ENCODE peak calls at places on chromosomes 3 and 15, in seven cellular contexts. One of them, this sample, is unnamed. For H3K4me1 and H3K9me2, the result is how much of the 10 kb centered on the place peaks cover.

GRCh38 chr3:41881233-41881821 is 80.6 kb downstream of the ULK4 start:
- DNase-seq in GM23248: peak
- DNase-seq in OCI-LY7: peak
- DNase-seq in SK-N-SH: peak
- DNase-seq in HCT116: no peak
- DNase-seq in hepatocyte: peak
- DNase-seq in MM.1S: peak
- DNase-seq in this sample: peak

GRCh38 chr15:78709263-78709882 is 68.4 kb upstream of the CHRNB4 start:
- DNase-seq in HCT116: peak
- DNase-seq in GM23248: peak
- DNase-seq in MM.1S: peak
- DNase-seq in hepatocyte: peak
- DNase-seq in SK-N-SH: peak
- DNase-seq in OCI-LY7: peak
- DNase-seq in this sample: peak

GRCh38 chr15:41806291-41807181 is 21.4 kb upstream of the JMJD7 start:
- DNase-seq in HCT116: peak
- DNase-seq in OCI-LY7: no peak
- DNase-seq in MM.1S: no peak
- DNase-seq in GM23248: no peak
- DNase-seq in SK-N-SH: no peak
- DNase-seq in hepatocyte: no peak
- DNase-seq in this sample: no peak

GRCh38 chr3:108477511-108478147 is 32.8 kb downstream of the MYH15 start:
- DNase-seq in OCI-LY7: peak
- DNase-seq in SK-N-SH: peak
- DNase-seq in GM23248: peak
- DNase-seq in HCT116: peak
- DNase-seq in MM.1S: peak
- DNase-seq in hepatocyte: peak
- DNase-seq in this sample: peak

GRCh38 chr3:18657858-18658820 is 233.0 kb upstream of the SATB1 start:
- DNase-seq in OCI-LY7: no peak
- DNase-seq in hepatocyte: peak
- DNase-seq in GM23248: no peak
- DNase-seq in HCT116: no peak
- DNase-seq in SK-N-SH: no peak
- DNase-seq in MM.1S: no peak
- DNase-seq in this sample: no peak

GRCh38 chr15:101684877-101685276 is 32.7 kb upstream of the TM2D3 start:
- DNase-seq in hepatocyte: no peak
- DNase-seq in GM23248: no peak
- DNase-seq in OCI-LY7: no peak
- DNase-seq in MM.1S: no peak
- DNase-seq in HCT116: no peak
- DNase-seq in SK-N-SH: no peak
- DNase-seq in this sample: peak

GRCh38 chr3:98971183-98971681 is 69.7 kb upstream of the DCBLD2 start:
- DNase-seq in HCT116: peak
- DNase-seq in hepatocyte: no peak
- DNase-seq in SK-N-SH: no peak
- DNase-seq in MM.1S: no peak
- DNase-seq in OCI-LY7: no peak
- DNase-seq in GM23248: peak
- DNase-seq in this sample: no peak

GRCh38 chr3:45234250-45234649 is 8.2 kb upstream of the TMEM158 start:
- DNase-seq in GM23248: no peak
- DNase-seq in MM.1S: no peak
- DNase-seq in hepatocyte: no peak
- DNase-seq in HCT116: no peak
- DNase-seq in SK-N-SH: no peak
- DNase-seq in OCI-LY7: no peak
- DNase-seq in this sample: no peak

GRCh38 chr15:62972814-62973213 is 69.7 kb upstream of the TPM1 start:
- DNase-seq in MM.1S: no peak
- DNase-seq in SK-N-SH: no peak
- DNase-seq in OCI-LY7: no peak
- DNase-seq in hepatocyte: no peak
- DNase-seq in HCT116: no peak
- DNase-seq in GM23248: peak
- DNase-seq in this sample: no peak

GRCh38 chr3:45599424-45599886 is 4.9 kb downstream of the LIMD1 start:
- DNase-seq in GM23248: no peak
- DNase-seq in MM.1S: no peak
- DNase-seq in hepatocyte: no peak
- DNase-seq in HCT116: no peak
- DNase-seq in OCI-LY7: no peak
- DNase-seq in SK-N-SH: no peak
- DNase-seq in this sample: no peak

GRCh38 chr15:72936237-72936636 is 116.0 kb upstream of the NEO1 start:
- DNase-seq in HCT116: no peak
- DNase-seq in SK-N-SH: no peak
- DNase-seq in hepatocyte: no peak
- DNase-seq in MM.1S: no peak
- DNase-seq in OCI-LY7: no peak
- DNase-seq in GM23248: no peak
- DNase-seq in this sample: no peak

GRCh38 chr15:58473720-58474119 is 41.9 kb downstream of the LIPC start:
- DNase-seq in HCT116: no peak
- DNase-seq in SK-N-SH: no peak
- DNase-seq in MM.1S: no peak
- DNase-seq in hepatocyte: peak
- DNase-seq in GM23248: peak
- DNase-seq in OCI-LY7: no peak
- DNase-seq in this sample: no peak

GRCh38 chr15:68819451-68820204 is 1.1 kb downstream of the ANP32A start:
- DNase-seq in HCT116: no peak
- DNase-seq in hepatocyte: peak
- DNase-seq in MM.1S: peak
- DNase-seq in GM23248: peak
- DNase-seq in OCI-LY7: peak
- DNase-seq in SK-N-SH: peak
- DNase-seq in this sample: peak

GRCh38 chr3:62703423-62704167 is 171.6 kb downstream of the CADPS start:
- DNase-seq in hepatocyte: no peak
- DNase-seq in OCI-LY7: no peak
- DNase-seq in GM23248: no peak
- DNase-seq in HCT116: no peak
- DNase-seq in SK-N-SH: no peak
- DNase-seq in MM.1S: no peak
- DNase-seq in this sample: no peak

GRCh38 chr15:70323111-70323851 is 225.6 kb upstream of the TLE3 start:
- DNase-seq in hepatocyte: peak
- DNase-seq in GM23248: peak
- DNase-seq in OCI-LY7: no peak
- DNase-seq in HCT116: no peak
- DNase-seq in MM.1S: no peak
- DNase-seq in SK-N-SH: peak
- DNase-seq in this sample: no peak

GRCh38 chr3:5754602-5755001 is 567.1 kb downstream of the EDEM1 start:
- DNase-seq in GM23248: no peak
- DNase-seq in MM.1S: no peak
- DNase-seq in OCI-LY7: no peak
- DNase-seq in hepatocyte: no peak
- DNase-seq in SK-N-SH: no peak
- DNase-seq in HCT116: no peak
- DNase-seq in this sample: no peak

GRCh38 chr3:114328345-114328744 is 34.5 kb downstream of the TIGIT start:
- DNase-seq in OCI-LY7: no peak
- DNase-seq in HCT116: no peak
- DNase-seq in hepatocyte: no peak
- DNase-seq in MM.1S: no peak
- DNase-seq in GM23248: no peak
- DNase-seq in SK-N-SH: no peak
- DNase-seq in this sample: no peak

GRCh38 chr3:172140499-172141391 is 101.4 kb downstream of the FNDC3B start:
- DNase-seq in HCT116: no peak
- DNase-seq in hepatocyte: peak
- DNase-seq in SK-N-SH: no peak
- DNase-seq in OCI-LY7: no peak
- DNase-seq in MM.1S: no peak
- DNase-seq in GM23248: peak
- DNase-seq in this sample: no peak

GRCh38 chr3:42746455-42747450 is 26.3 kb downstream of the CCDC13 start:
- DNase-seq in SK-N-SH: no peak
- DNase-seq in HCT116: no peak
- DNase-seq in MM.1S: no peak
- DNase-seq in OCI-LY7: no peak
- DNase-seq in GM23248: no peak
- DNase-seq in hepatocyte: peak
- DNase-seq in this sample: no peak

GRCh38 chr3:106758459-106758858 is 618.8 kb upstream of the CCDC54 start:
- DNase-seq in hepatocyte: no peak
- DNase-seq in HCT116: no peak
- DNase-seq in SK-N-SH: no peak
- DNase-seq in OCI-LY7: no peak
- DNase-seq in MM.1S: no peak
- DNase-seq in GM23248: peak
- DNase-seq in this sample: no peak
- H3K27ac ChIP-seq in hepatocyte: no peak
- H3K27ac ChIP-seq in HCT116: no peak
- H3K27ac ChIP-seq in SK-N-SH: no peak
- H3K27ac ChIP-seq in OCI-LY7: no peak
- H3K27ac ChIP-seq in MM.1S: no peak
- H3K27ac ChIP-seq in GM23248: no peak
- H3K27ac ChIP-seq in this sample: no peak

GRCh38 chr3:143827425-143827824 is 20.8 kb downstream of the SLC9A9 start:
- DNase-seq in hepatocyte: no peak
- DNase-seq in SK-N-SH: no peak
- DNase-seq in MM.1S: no peak
- DNase-seq in OCI-LY7: no peak
- DNase-seq in HCT116: no peak
- DNase-seq in GM23248: no peak
- DNase-seq in this sample: no peak

GRCh38 chr3:143825513-143825912 is 22.8 kb downstream of the SLC9A9 start:
- DNase-seq in MM.1S: peak
- DNase-seq in HCT116: no peak
- DNase-seq in hepatocyte: no peak
- DNase-seq in OCI-LY7: peak
- DNase-seq in GM23248: no peak
- DNase-seq in SK-N-SH: no peak
- DNase-seq in this sample: no peak

GRCh38 chr3:143822374-143822773 is 25.9 kb downstream of the SLC9A9 start:
- DNase-seq in SK-N-SH: no peak
- DNase-seq in hepatocyte: no peak
- DNase-seq in HCT116: no peak
- DNase-seq in MM.1S: no peak
- DNase-seq in GM23248: no peak
- DNase-seq in OCI-LY7: no peak
- DNase-seq in this sample: no peak

GRCh38 chr3:143826296-143826695 is 22.0 kb downstream of the SLC9A9 start:
- DNase-seq in MM.1S: no peak
- DNase-seq in SK-N-SH: no peak
- DNase-seq in HCT116: no peak
- DNase-seq in hepatocyte: no peak
- DNase-seq in OCI-LY7: no peak
- DNase-seq in GM23248: no peak
- DNase-seq in this sample: no peak

DNA sequence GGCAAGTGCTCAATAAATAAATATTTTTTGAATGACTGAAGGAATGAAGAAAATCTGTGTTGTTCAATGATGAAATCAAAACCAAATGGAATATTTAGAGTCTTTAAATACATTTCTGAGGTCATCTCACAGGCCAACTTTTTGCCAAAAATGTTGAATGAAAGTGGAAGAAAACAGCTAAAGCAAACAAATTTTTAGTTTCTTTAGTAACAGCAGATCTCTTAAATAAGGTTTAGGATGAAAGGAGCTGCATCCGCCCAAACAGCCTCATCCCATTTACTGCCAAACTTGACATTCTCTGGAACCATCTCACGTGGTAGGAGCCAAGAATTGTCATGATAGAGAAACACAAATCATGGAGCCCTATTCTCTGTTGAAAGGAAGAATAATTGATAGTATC is 23.6 kb downstream of the SLC9A9 start:
- DNase-seq in HCT116: no peak
- DNase-seq in GM23248: peak
- DNase-seq in SK-N-SH: no peak
- DNase-seq in OCI-LY7: no peak
- DNase-seq in MM.1S: no peak
- DNase-seq in hepatocyte: no peak
- DNase-seq in this sample: no peak
- H3K4me1 ChIP-seq in HCT116: under half
- H3K4me1 ChIP-seq in GM23248: under half
- H3K4me1 ChIP-seq in SK-N-SH: under half
- H3K4me1 ChIP-seq in OCI-LY7: under half
- H3K4me1 ChIP-seq in MM.1S: half or more
- H3K4me1 ChIP-seq in hepatocyte: under half
- H3K4me1 ChIP-seq in this sample: under half

GRCh38 chr3:27076815-27077630 is 292.2 kb downstream of the NEK10 start:
- DNase-seq in MM.1S: no peak
- DNase-seq in SK-N-SH: no peak
- DNase-seq in hepatocyte: no peak
- DNase-seq in GM23248: no peak
- DNase-seq in OCI-LY7: no peak
- DNase-seq in HCT116: no peak
- DNase-seq in this sample: no peak
- H3K9me2 ChIP-seq in MM.1S: under half
- H3K9me2 ChIP-seq in SK-N-SH: under half
- H3K9me2 ChIP-seq in hepatocyte: under half
- H3K9me2 ChIP-seq in GM23248: under half
- H3K9me2 ChIP-seq in OCI-LY7: under half
- H3K9me2 ChIP-seq in HCT116: under half
- H3K9me2 ChIP-seq in this sample: under half

GRCh38 chr3:136281966-136282554 is 31.9 kb downstream of the PCCB start:
- DNase-seq in HCT116: no peak
- DNase-seq in GM23248: no peak
- DNase-seq in MM.1S: peak
- DNase-seq in OCI-LY7: peak
- DNase-seq in hepatocyte: no peak
- DNase-seq in SK-N-SH: no peak
- DNase-seq in this sample: peak
- H3K27ac ChIP-seq in HCT116: no peak
- H3K27ac ChIP-seq in GM23248: no peak
- H3K27ac ChIP-seq in MM.1S: peak
- H3K27ac ChIP-seq in OCI-LY7: peak
- H3K27ac ChIP-seq in hepatocyte: no peak
- H3K27ac ChIP-seq in SK-N-SH: no peak
- H3K27ac ChIP-seq in this sample: peak

GRCh38 chr3:52197499-52197841 is 490 bp upstream of the ALAS1 start:
- DNase-seq in GM23248: no peak
- DNase-seq in OCI-LY7: no peak
- DNase-seq in hepatocyte: no peak
- DNase-seq in MM.1S: no peak
- DNase-seq in HCT116: no peak
- DNase-seq in SK-N-SH: no peak
- DNase-seq in this sample: no peak

GRCh38 chr3:52195823-52196331 is 2.1 kb upstream of the ALAS1 start:
- DNase-seq in OCI-LY7: no peak
- DNase-seq in HCT116: no peak
- DNase-seq in SK-N-SH: no peak
- DNase-seq in MM.1S: no peak
- DNase-seq in hepatocyte: no peak
- DNase-seq in GM23248: peak
- DNase-seq in this sample: no peak

GRCh38 chr3:52198643-52199608 is 966 bp downstream of the ALAS1 start:
- DNase-seq in SK-N-SH: no peak
- DNase-seq in GM23248: peak
- DNase-seq in MM.1S: no peak
- DNase-seq in hepatocyte: no peak
- DNase-seq in HCT116: no peak
- DNase-seq in OCI-LY7: peak
- DNase-seq in this sample: no peak

GRCh38 chr3:52196977-52197376 is 983 bp upstream of the ALAS1 start:
- DNase-seq in GM23248: no peak
- DNase-seq in HCT116: no peak
- DNase-seq in OCI-LY7: no peak
- DNase-seq in hepatocyte: peak
- DNase-seq in SK-N-SH: no peak
- DNase-seq in MM.1S: no peak
- DNase-seq in this sample: no peak

GRCh38 chr3:52197842-52198625 is at the start of gene ALAS1:
- DNase-seq in SK-N-SH: peak
- DNase-seq in OCI-LY7: peak
- DNase-seq in MM.1S: peak
- DNase-seq in HCT116: peak
- DNase-seq in GM23248: peak
- DNase-seq in hepatocyte: peak
- DNase-seq in this sample: peak
- H3K4me1 ChIP-seq in SK-N-SH: under half
- H3K4me1 ChIP-seq in OCI-LY7: under half
- H3K4me1 ChIP-seq in MM.1S: under half
- H3K4me1 ChIP-seq in HCT116: under half
- H3K4me1 ChIP-seq in GM23248: under half
- H3K4me1 ChIP-seq in hepatocyte: under half
- H3K4me1 ChIP-seq in this sample: under half